ENCODE peak calls at places on chromosomes 12 and 14, in four cellular contexts. One of them, this sample, is unnamed.
A peak's percentile ranks its signal among the peaks of the same experiment; 100 is the strongest.

GRCh38 chr12:13661005-13661887 is 320.2 kb downstream of the GRIN2B start:
- DNase-seq in hippocampal formation: peak; percentile 6
- DNase-seq in GM03348: peak; percentile 75
- DNase-seq in iris pigment epithelial cell: peak; percentile 41
- DNase-seq in this sample: peak; percentile 26

GRCh38 chr12:102167821-102168605 is 29.6 kb downstream of the PMCH start:
- DNase-seq in hippocampal formation: no peak
- DNase-seq in GM03348: peak; percentile 31
- DNase-seq in iris pigment epithelial cell: no peak
- DNase-seq in this sample: no peak

GRCh38 chr12:13093191-13093849 is 10.1 kb downstream of the GSG1 start:
- DNase-seq in hippocampal formation: no peak
- DNase-seq in GM03348: peak; percentile 61
- DNase-seq in iris pigment epithelial cell: peak; percentile 41
- DNase-seq in this sample: no peak

GRCh38 chr12:79406993-79407392 is 283.8 kb downstream of the PAWR start:
- DNase-seq in hippocampal formation: no peak
- DNase-seq in GM03348: no peak
- DNase-seq in iris pigment epithelial cell: no peak
- DNase-seq in this sample: no peak

GRCh38 chr12:6946033-6946919 is 2.5 kb downstream of the C12orf57 start:
- DNase-seq in hippocampal formation: no peak
- DNase-seq in GM03348: no peak
- DNase-seq in iris pigment epithelial cell: no peak
- DNase-seq in this sample: no peak

GRCh38 chr12:107610030-107610859 is 75.4 kb upstream of the PWP1 start:
- DNase-seq in hippocampal formation: no peak
- DNase-seq in GM03348: peak; percentile 68
- DNase-seq in iris pigment epithelial cell: peak; percentile 56
- DNase-seq in this sample: no peak

GRCh38 chr14:102316048-102316745 is 3.3 kb upstream of the ZNF839 start:
- DNase-seq in hippocampal formation: no peak
- DNase-seq in GM03348: no peak
- DNase-seq in iris pigment epithelial cell: peak; percentile 72
- DNase-seq in this sample: no peak

GRCh38 chr14:95667251-95667693 is 19.0 kb upstream of the TCL1B start:
- DNase-seq in hippocampal formation: no peak
- DNase-seq in GM03348: no peak
- DNase-seq in iris pigment epithelial cell: no peak
- DNase-seq in this sample: no peak

GRCh38 chr14:104419865-104420458 is 159.6 kb upstream of the C14orf180 start:
- DNase-seq in hippocampal formation: no peak
- DNase-seq in GM03348: no peak
- DNase-seq in iris pigment epithelial cell: no peak
- DNase-seq in this sample: no peak

GRCh38 chr12:27552886-27553560 is 29.0 kb downstream of the PPFIBP1 start:
- DNase-seq in hippocampal formation: peak; percentile 84
- DNase-seq in GM03348: no peak
- DNase-seq in iris pigment epithelial cell: no peak
- DNase-seq in this sample: peak; percentile 72

GRCh38 chr12:117459229-117459628 is 97.8 kb upstream of the NOS1 start:
- DNase-seq in hippocampal formation: no peak
- DNase-seq in GM03348: no peak
- DNase-seq in iris pigment epithelial cell: no peak
- DNase-seq in this sample: no peak

GRCh38 chr12:59664495-59664894 is 68.7 kb downstream of the SLC16A7 start:
- DNase-seq in hippocampal formation: no peak
- DNase-seq in GM03348: no peak
- DNase-seq in iris pigment epithelial cell: no peak
- DNase-seq in this sample: no peak

GRCh38 chr12:108833757-108834472 is 23.5 kb downstream of the SSH1 start:
- DNase-seq in hippocampal formation: peak; percentile 15
- DNase-seq in GM03348: peak; percentile 47
- DNase-seq in iris pigment epithelial cell: peak; percentile 83
- DNase-seq in this sample: peak; percentile 15

GRCh38 chr12:108854453-108855283 is 2.7 kb downstream of the SSH1 start:
- DNase-seq in hippocampal formation: no peak
- DNase-seq in GM03348: peak; percentile 73
- DNase-seq in iris pigment epithelial cell: peak; percentile 99
- DNase-seq in this sample: no peak

GRCh38 chr12:130775953-130776856 is 60.1 kb upstream of the RIMBP2 start:
- DNase-seq in hippocampal formation: peak; percentile 30
- DNase-seq in GM03348: peak; percentile 92
- DNase-seq in iris pigment epithelial cell: peak; percentile 85
- DNase-seq in this sample: peak; percentile 55

GRCh38 chr14:74765721-74766120 is 2.6 kb downstream of the YLPM1 start:
- DNase-seq in hippocampal formation: no peak
- DNase-seq in GM03348: no peak
- DNase-seq in iris pigment epithelial cell: no peak
- DNase-seq in this sample: no peak